ENCODE peak calls at places on chromosomes 16 and 17, in five cellular contexts. F, Z, M, P and O are unnamed samples. For H3K4me1, the result is how much of the 10 kb centered on the place peaks cover.

GRCh38 chr17:64947146-64947545 is 27.9 kb upstream of the LRRC37A3 start:
- DNase-seq in F (no peak), M (no peak), Z (no peak), P (peak), O (no peak)

GRCh38 chr17:10666921-10667320 is 9.8 kb upstream of the MYH3 start:
- DNase-seq in F (no peak), P (peak), Z (no peak), M (no peak), O (no peak)

GRCh38 chr16:87666919-87667318 is 64.6 kb downstream of the JPH3 start:
- DNase-seq in M (no peak), F (no peak), Z (no peak), P (no peak), O (no peak)

GRCh38 chr17:76578376-76578775 is 7.3 kb downstream of the ST6GALNAC2 start:
- DNase-seq in Z (no peak), P (peak), F (peak), M (no peak), O (no peak)

GRCh38 chr16:52090080-52090479 is 456.9 kb downstream of the TOX3 start:
- DNase-seq in M (peak), Z (no peak), P (no peak), F (no peak), O (no peak)

GRCh38 chr16:70789927-70790447 is 11.0 kb downstream of the VAC14 start:
- DNase-seq in F (no peak), P (no peak), M (no peak), Z (no peak), O (no peak)

GRCh38 chr16:85422374-85423185 is 190.5 kb upstream of the GSE1 start:
- DNase-seq in Z (peak), F (no peak), M (no peak), P (no peak), O (no peak)

GRCh38 chr17:18224428-18225120 is 861 bp upstream of the LLGL1 start:
- DNase-seq in M (no peak), Z (peak), P (peak), F (no peak), O (no peak)

GRCh38 chr17:47188266-47188665 is 829 bp downstream of the CDC27 start:
- DNase-seq in F (peak), P (peak), Z (no peak), M (peak), O (peak)

GRCh38 chr17:77404812-77405581 is 264.2 kb downstream of the SEC14L1 start:
- DNase-seq in Z (no peak), F (peak), P (peak), M (peak), O (no peak)

GRCh38 chr17:82648761-82649474 is 674 bp upstream of the WDR45B start:
- DNase-seq in P (no peak), Z (no peak), F (peak), M (no peak), O (no peak)

GRCh38 chr16:89048087-89048729 is 45.4 kb upstream of the ACSF3 start:
- DNase-seq in F (no peak), P (no peak), Z (no peak), M (no peak), O (no peak)

GRCh38 chr16:80441935-80442334 is 98.9 kb upstream of the DYNLRB2 start:
- DNase-seq in M (no peak), F (no peak), Z (no peak), P (no peak), O (no peak)

GRCh38 chr16:57562669-57563486 is 20.4 kb downstream of the ADGRG5 start:
- DNase-seq in P (no peak), Z (no peak), F (no peak), M (no peak), O (no peak)

GRCh38 chr17:31919802-31920525 is 16.8 kb upstream of the SUZ12 start:
- DNase-seq in M (peak), P (peak), F (no peak), Z (peak), O (no peak)

GRCh38 chr16:24041834-24042631 is 206.2 kb downstream of the PRKCB start:
- DNase-seq in Z (peak), M (peak), F (peak), P (peak), O (peak)

GRCh38 chr16:78742501-78743283 is 643.2 kb downstream of the WWOX start:
- DNase-seq in P (peak), F (no peak), M (no peak), Z (no peak), O (peak)

GRCh38 chr16:87425941-87426340 is 33.8 kb downstream of the MAP1LC3B start:
- DNase-seq in F (no peak), M (no peak), Z (no peak), P (no peak), O (no peak)

GRCh38 chr16:15509051-15509592 is 74.7 kb downstream of the BMERB1 start:
- DNase-seq in P (no peak), Z (no peak), F (no peak), M (no peak), O (no peak)

GRCh38 chr16:84497418-84497817 is 7.0 kb downstream of the MEAK7 start:
- DNase-seq in M (no peak), Z (no peak), F (no peak), P (no peak), O (no peak)

GRCh38 chr17:65547253-65547670 is 14.2 kb downstream of the AXIN2 start:
- DNase-seq in Z (peak), P (peak), M (no peak), F (no peak), O (no peak)

GRCh38 chr17:13582776-13583414 is 18.8 kb downstream of the HS3ST3A1 start:
- DNase-seq in M (no peak), P (peak), Z (no peak), F (no peak), O (no peak)

GRCh38 chr16:48503779-48504178 is 106.2 kb downstream of the N4BP1 start:
- DNase-seq in Z (no peak), F (no peak), M (peak), P (peak), O (no peak)

GRCh38 chr16:16045311-16045710 is 95.9 kb downstream of the ABCC1 start:
- DNase-seq in M (peak), P (no peak), Z (no peak), F (peak), O (no peak)

GRCh38 chr16:73771676-73772075 is 524.9 kb upstream of the PSMD7 start:
- DNase-seq in Z (no peak), M (peak), P (peak), F (no peak), O (no peak)

GRCh38 chr17:74233937-74234336 is 20.6 kb downstream of the TTYH2 start:
- DNase-seq in Z (no peak), P (no peak), M (no peak), F (no peak), O (no peak)
- H3K4me1 ChIP-seq in Z (under half), P (under half), M (under half), F (under half), O (under half)

DNA sequence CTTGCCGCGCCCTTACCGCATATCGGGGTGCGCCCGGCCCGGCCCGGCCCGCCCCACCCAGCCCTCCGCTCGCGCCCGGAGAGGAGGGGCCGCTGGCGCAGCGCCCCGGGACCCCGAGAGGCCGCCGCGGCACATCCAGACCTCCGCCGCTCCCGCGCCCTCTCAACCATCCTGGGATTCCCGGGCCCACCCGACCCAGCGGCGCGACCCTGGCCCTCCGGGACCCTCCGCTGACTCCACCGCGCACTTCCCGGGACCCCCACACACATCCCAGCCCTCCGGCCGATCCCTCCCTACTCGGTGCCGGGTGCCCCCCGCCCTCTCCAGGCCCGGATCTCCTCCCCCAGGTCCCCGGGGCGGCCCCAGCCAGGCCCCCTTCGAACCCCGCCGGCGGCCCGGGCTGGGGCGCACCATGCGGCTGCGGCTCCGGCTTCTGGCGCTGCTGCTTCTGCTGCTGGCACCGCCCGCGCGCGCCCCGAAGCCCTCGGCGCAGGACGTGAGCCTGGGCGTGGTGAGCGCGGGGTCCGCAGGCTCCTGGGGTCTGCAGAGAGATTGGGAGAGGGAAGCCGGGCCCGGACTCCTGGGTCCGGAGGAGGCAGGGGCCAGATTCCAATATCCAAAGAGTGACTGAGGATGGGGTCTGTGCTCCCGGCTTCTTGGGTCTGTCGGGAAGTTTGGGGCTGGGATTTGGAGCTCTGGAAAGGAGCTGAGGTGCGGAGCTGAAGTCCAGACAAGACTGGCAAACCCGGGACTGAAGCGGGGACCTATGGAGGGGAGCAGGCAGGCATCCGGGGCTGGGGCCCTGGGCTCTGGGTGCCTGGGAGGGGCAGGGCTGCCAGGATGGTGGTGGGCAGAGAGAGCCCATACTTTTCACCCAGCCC is at the start of gene MMP25:
- DNase-seq in P (no peak), F (no peak), M (peak), Z (no peak), O (no peak)
- TF ChIP-seq EZH2 in P (peak), F (no peak), M (peak), Z (no peak), O (peak)

DNA sequence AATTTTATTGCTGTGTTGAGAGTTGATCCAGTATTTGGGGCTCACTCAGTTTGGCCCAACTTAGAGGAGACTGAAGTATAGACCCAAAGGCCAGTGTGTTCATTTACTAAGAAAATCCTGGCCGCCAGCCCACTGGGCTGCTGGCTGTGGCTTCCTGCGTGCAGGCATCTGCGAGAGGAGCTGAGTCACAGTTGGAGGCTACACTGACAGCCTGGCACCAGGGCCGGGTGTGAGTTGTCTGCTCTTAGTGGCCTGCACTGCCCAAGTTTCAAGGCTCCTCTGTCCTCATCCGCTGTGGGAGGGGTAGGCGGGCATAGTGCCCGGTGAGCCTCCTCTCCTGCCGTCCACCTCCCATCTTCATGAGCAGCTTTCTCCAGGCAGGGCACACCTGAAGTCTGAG is 54.2 kb downstream of the PLD6 start:
- DNase-seq in F (peak), M (peak), Z (no peak), P (peak), O (no peak)
- H3K27ac ChIP-seq in F (peak), M (peak), Z (no peak), P (peak), O (no peak)

GRCh38 chr16:8869212-8869987 is 594 bp upstream of the CARHSP1 start:
- DNase-seq in P (no peak), Z (peak), F (no peak), M (no peak), O (no peak)
- H3K4me1 ChIP-seq in P (under half), Z (half or more), F (under half), M (under half), O (under half)

GRCh38 chr16:58629681-58630640 is at the start of gene CNOT1:
- DNase-seq in F (peak), P (peak), Z (peak), M (peak), O (peak)
- TF ChIP-seq EZH2 in F (no peak), P (peak), Z (no peak), M (no peak), O (no peak)

GRCh38 chr17:48671697-48672171 is 45.6 kb upstream of the HOXB9 start:
- DNase-seq in P (peak), Z (peak), M (peak), F (peak), O (peak)
- H3K27ac ChIP-seq in P (no peak), Z (no peak), M (no peak), F (no peak), O (no peak)

GRCh38 chr17:79811888-79812205 is 15.0 kb upstream of the CBX8 start:
- DNase-seq in P (no peak), M (no peak), F (no peak), Z (no peak), O (no peak)

GRCh38 chr17:79808763-79809529 is 12.1 kb upstream of the CBX8 start:
- DNase-seq in M (no peak), F (peak), P (peak), Z (peak), O (peak)

GRCh38 chr17:79811036-79811887 is 14.4 kb upstream of the CBX8 start:
- DNase-seq in P (no peak), F (peak), Z (peak), M (peak), O (no peak)

GRCh38 chr17:79809530-79810137 is 12.8 kb upstream of the CBX8 start:
- DNase-seq in M (no peak), Z (no peak), P (no peak), F (no peak), O (no peak)

DNA sequence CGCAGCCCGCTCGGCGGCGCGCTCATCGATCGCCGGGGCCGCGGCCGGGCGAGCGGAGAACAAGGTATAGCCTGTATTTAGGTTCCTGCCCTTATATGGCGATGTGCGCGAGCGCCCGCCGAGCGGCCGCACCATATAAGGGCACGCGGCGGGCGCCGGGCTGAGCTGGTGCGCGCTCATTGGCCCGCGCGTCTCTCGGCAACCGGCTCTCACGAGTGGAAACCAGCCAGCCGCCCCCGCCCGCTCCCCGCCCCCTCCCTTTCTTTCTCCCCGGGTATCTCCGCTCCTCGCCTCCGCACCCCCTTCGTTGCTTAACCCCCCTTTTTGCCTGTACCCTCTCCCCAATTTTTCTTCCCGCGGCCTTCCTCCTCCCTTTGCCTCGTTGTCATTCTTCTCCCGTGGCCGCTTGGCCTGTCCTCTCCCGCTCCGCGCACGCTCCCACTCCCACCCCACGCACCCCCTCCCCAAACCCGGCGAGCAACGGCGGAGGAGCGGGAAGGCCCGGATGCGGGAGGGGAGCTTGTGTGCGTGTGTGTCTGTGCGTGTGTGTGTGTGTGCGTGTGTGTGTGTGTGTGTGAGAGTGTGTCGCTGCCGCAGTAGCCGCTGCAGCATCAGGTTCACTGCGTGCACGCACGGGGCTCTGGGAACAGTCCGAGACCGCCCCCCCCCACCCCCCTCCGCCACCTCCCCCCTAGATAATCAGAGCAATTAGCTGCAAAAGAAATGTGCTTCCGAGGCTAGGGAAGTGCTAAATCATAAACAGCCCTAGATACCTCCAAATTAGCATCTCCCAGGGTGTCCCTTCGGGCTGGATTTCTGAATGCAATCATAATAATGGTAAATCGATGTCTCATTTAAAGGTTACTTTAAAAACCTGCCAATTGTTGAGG is 13.5 kb upstream of the CBX8 start:
- DNase-seq in Z (peak), P (peak), F (peak), M (peak), O (peak)
- H3K4me1 ChIP-seq in Z (under half), P (under half), F (under half), M (under half), O (under half)